ENCODE peak calls at places on chromosomes 16 and 17, in five cellular contexts. M is mammary epithelial cell, V is right lobe of liver, X is GM23338, O is ascending aorta. Z is an unnamed sample.
A peak's percentile ranks its signal among the peaks of the same experiment; 100 is the strongest.

GRCh38 chr17:27602721-27603445 is 28.1 kb upstream of the LGALS9 start:
- DNase-seq in M (peak; percentile 40), O (peak; percentile 82), X (peak; percentile 90), V (peak; percentile 77), Z (peak; percentile 93)

GRCh38 chr17:71441098-71441497 is 679.7 kb upstream of the SOX9 start:
- DNase-seq in V (no peak), O (no peak), M (peak; percentile 94), X (no peak), Z (no peak)

GRCh38 chr16:25838724-25839186 is 147.0 kb downstream of the HS3ST4 start:
- DNase-seq in V (no peak), X (peak; percentile 90), O (no peak), M (peak; percentile 13), Z (peak; percentile 55)

GRCh38 chr17:17344507-17345293 is 41.5 kb downstream of the NT5M start:
- DNase-seq in O (peak; percentile 35), X (no peak), M (no peak), V (peak; percentile 49), Z (no peak)

GRCh38 chr17:17350491-17351355 is 47.5 kb downstream of the NT5M start:
- DNase-seq in V (no peak), M (peak; percentile 25), O (no peak), X (peak; percentile 79), Z (peak; percentile 89)

GRCh38 chr17:74963656-74964055 is 8.9 kb downstream of the HID1 start:
- DNase-seq in O (no peak), M (no peak), X (peak; percentile 47), V (no peak), Z (peak; percentile 81)

GRCh38 chr17:45149037-45149668 is 878 bp downstream of the HEXIM1 start:
- DNase-seq in V (peak; percentile 92), M (peak; percentile 73), O (peak; percentile 94), X (peak; percentile 93), Z (peak; percentile 95)

GRCh38 chr17:61498595-61498994 is 46.4 kb downstream of the TBX4 start:
- DNase-seq in V (no peak), M (no peak), X (no peak), O (no peak), Z (no peak)

GRCh38 chr16:89410794-89411309 is 79.5 kb downstream of the ANKRD11 start:
- DNase-seq in V (peak; percentile 94), O (peak; percentile 73), M (peak; percentile 67), X (no peak), Z (no peak)

GRCh38 chr17:7561028-7561575 is 617 bp upstream of the SENP3 start:
- DNase-seq in V (peak; percentile 95), O (peak; percentile 94), X (peak; percentile 95), M (peak; percentile 87), Z (peak; percentile 95)

GRCh38 chr17:75142236-75142971 is 10.9 kb upstream of the NT5C start:
- DNase-seq in V (peak; percentile 3), O (no peak), M (no peak), X (peak; percentile 46), Z (peak; percentile 21)

GRCh38 chr17:40017422-40018080 is 2.3 kb downstream of the CSF3 start:
- DNase-seq in V (no peak), O (no peak), M (no peak), X (no peak), Z (peak; percentile 43)

GRCh38 chr17:80599546-80600305 is 55.1 kb downstream of the RPTOR start:
- DNase-seq in V (no peak), X (no peak), O (no peak), M (no peak), Z (no peak)

GRCh38 chr17:19017804-19018599 is 13.4 kb upstream of the FAM83G start:
- DNase-seq in V (peak; percentile 49), M (no peak), X (no peak), O (no peak), Z (no peak)

GRCh38 chr17:61647044-61647443 is 56.0 kb upstream of the NACA2 start:
- DNase-seq in M (no peak), V (no peak), X (no peak), O (no peak), Z (no peak)

GRCh38 chr17:55582910-55583309 is 71.7 kb upstream of the SMIM36 start:
- DNase-seq in V (no peak), M (no peak), O (no peak), X (no peak), Z (no peak)

GRCh38 chr17:376936-377863 is 24.6 kb upstream of the RPH3AL start:
- DNase-seq in V (no peak), X (peak; percentile 52), O (no peak), M (no peak), Z (no peak)

GRCh38 chr16:13305019-13305755 is 403.8 kb downstream of the SHISA9 start:
- DNase-seq in X (no peak), V (no peak), O (no peak), M (peak; percentile 33), Z (no peak)

GRCh38 chr17:45287526-45288264 is 25.8 kb upstream of the SPATA32 start:
- DNase-seq in X (no peak), O (no peak), M (no peak), V (no peak), Z (no peak)

GRCh38 chr17:66839616-66840015 is 4.7 kb downstream of the CACNG5 start:
- DNase-seq in X (no peak), V (no peak), M (no peak), O (no peak), Z (no peak)

GRCh38 chr17:83078378-83079339 is 750 bp upstream of the METRNL start:
- DNase-seq in X (no peak), O (no peak), V (no peak), M (no peak), Z (peak; percentile 87)

GRCh38 chr17:50106393-50107131 is 11.4 kb downstream of the PDK2 start:
- DNase-seq in X (no peak), M (no peak), O (no peak), V (no peak), Z (no peak)

GRCh38 chr16:87226926-87227650 is 90.1 kb downstream of the C16orf95 start:
- DNase-seq in M (no peak), O (peak; percentile 74), X (no peak), V (no peak), Z (no peak)

GRCh38 chr16:15993946-15994665 is 44.7 kb downstream of the ABCC1 start:
- DNase-seq in M (no peak), X (no peak), O (peak; percentile 84), V (no peak), Z (no peak)

GRCh38 chr16:84501077-84501735 is 3.3 kb downstream of the MEAK7 start:
- DNase-seq in O (no peak), M (peak; percentile 96), V (peak; percentile 42), X (no peak), Z (no peak)

GRCh38 chr16:76882105-76882504 is 308.9 kb upstream of the MON1B start:
- DNase-seq in V (no peak), X (no peak), O (no peak), M (no peak), Z (no peak)
- H3K36me3 ChIP-seq in V (no peaks in the 10 kb centered on the region), X (no peaks in the 10 kb centered on the region), O (no peaks in the 10 kb centered on the region), M (no peaks in the 10 kb centered on the region), Z (no peaks in the 10 kb centered on the region)

GRCh38 chr17:59038734-59039133 is 67.9 kb downstream of the TRIM37 start:
- DNase-seq in M (no peak), V (no peak), X (no peak), O (no peak), Z (no peak)
- H3K36me3 ChIP-seq in M (peaks cover 28% of the 10 kb centered on the region), V (peaks cover 4% of the 10 kb centered on the region), X (peaks cover 30% of the 10 kb centered on the region), O (peaks cover 9% of the 10 kb centered on the region), Z (peaks cover 12% of the 10 kb centered on the region)

DNA sequence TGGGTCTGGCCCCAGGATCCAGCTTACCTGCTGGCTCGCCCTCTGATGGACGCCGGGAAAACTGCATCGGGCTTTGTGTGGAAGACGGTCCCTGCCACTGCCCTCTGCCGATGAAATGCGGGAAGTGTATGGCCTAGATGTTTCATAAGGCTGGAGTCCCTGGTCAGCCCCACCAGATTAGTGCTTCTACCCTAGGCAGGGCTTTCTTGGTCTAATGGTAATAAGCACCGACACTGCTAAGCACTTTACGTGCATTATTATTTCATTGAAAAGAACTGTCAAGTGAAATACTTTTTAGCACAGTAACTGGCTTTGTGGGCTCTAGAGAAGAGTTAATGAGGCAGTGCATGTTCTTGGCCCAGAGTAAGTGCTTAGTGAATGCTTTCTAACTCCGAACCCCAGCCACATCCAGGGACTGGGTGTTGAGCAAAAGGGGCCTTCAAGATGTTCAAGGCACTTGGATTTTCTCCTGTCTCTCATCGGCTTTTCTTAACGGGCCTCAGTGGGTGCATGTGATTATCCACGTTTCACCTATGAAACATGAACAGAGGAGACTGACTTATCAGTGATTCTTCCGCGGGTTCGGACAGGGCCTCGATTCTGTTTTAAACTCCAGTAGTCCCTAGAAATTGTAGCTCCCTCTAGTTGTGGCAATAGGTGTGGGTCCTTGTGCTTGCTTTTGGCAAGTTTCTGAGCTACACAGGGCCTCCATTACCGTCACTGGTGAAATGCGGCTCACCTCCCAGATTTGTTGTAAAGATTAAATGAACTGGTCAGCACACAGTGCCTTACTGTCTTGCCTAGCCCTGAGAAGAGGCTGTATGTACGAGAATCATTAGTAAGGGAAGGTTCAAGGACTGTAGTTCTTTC is 6.6 kb downstream of the TRAF4 start:
- DNase-seq in O (peak; percentile 96), X (peak; percentile 98), V (peak; percentile 92), M (peak; percentile 84), Z (peak; percentile 86)
- H3K36me3 ChIP-seq in O (peaks cover 7% of the 10 kb centered on the region), X (peaks cover 34% of the 10 kb centered on the region), V (peaks cover 5% of the 10 kb centered on the region), M (peaks cover 31% of the 10 kb centered on the region), Z (peaks cover 41% of the 10 kb centered on the region)

GRCh38 chr16:19505600-19506303 is 16.1 kb downstream of the GDE1 start:
- DNase-seq in V (no peak), X (no peak), O (no peak), M (no peak), Z (no peak)
- H3K36me3 ChIP-seq in V (peaks cover 5% of the 10 kb centered on the region), X (peaks cover 23% of the 10 kb centered on the region), O (peaks cover 34% of the 10 kb centered on the region), M (peaks cover 6% of the 10 kb centered on the region), Z (peaks cover 16% of the 10 kb centered on the region)